ENCODE peak calls at places on chromosomes 12 and 14, in eight cellular contexts. D is HTR-8/SVneo; H is tibial artery; O is stimulated activated CD8-positive, alpha-beta memory T cell treated with anti-CD3 and anti-CD28 coated beads, Interleukin-15, amount 100 ng/mL, for 4 hours; W is nephron progenitor cell; I is HEK293T; K is H7; T is fibroblast of lung. A is an unnamed sample.

GRCh38 chr12:116759783-116760581 is 21.9 kb downstream of the RNFT2 start:
- DNase-seq in D (no peak), H (peak), O (peak), W (peak), I (no peak), K (peak), T (no peak), A (peak)

GRCh38 chr12:123983822-123984485 is 10.9 kb downstream of the ZNF664 start:
- DNase-seq in D (peak), H (peak), O (no peak), W (peak), I (peak), K (peak), T (peak), A (no peak)

GRCh38 chr14:70186826-70187483 is 1.8 kb downstream of the SLC8A3 start:
- DNase-seq in D (peak), H (no peak), O (no peak), W (peak), I (no peak), K (peak), T (peak), A (no peak)

GRCh38 chr12:51721281-51721940 is 127.1 kb downstream of the FIGNL2 start:
- DNase-seq in D (no peak), H (peak), O (no peak), W (peak), I (no peak), K (peak), T (peak), A (peak)

GRCh38 chr14:32648434-32648833 is 290.2 kb upstream of the NPAS3 start:
- DNase-seq in D (no peak), H (no peak), O (no peak), W (no peak), I (no peak), K (no peak), T (peak), A (no peak)

GRCh38 chr14:53842938-53843337 is 113.7 kb downstream of the BMP4 start:
- DNase-seq in D (peak), H (no peak), O (no peak), W (no peak), I (no peak), K (no peak), T (no peak), A (no peak)

GRCh38 chr14:91693342-91693741 is 38.5 kb downstream of the CATSPERB start:
- DNase-seq in D (no peak), H (no peak), O (no peak), W (no peak), I (no peak), K (no peak), T (no peak), A (no peak)

GRCh38 chr12:120254809-120255208 is 10.7 kb downstream of the PXN start:
- DNase-seq in D (no peak), H (no peak), O (no peak), W (no peak), I (no peak), K (no peak), T (no peak), A (no peak)

GRCh38 chr12:5872745-5873144 is 72.3 kb downstream of the ANO2 start:
- DNase-seq in D (peak), H (no peak), O (no peak), W (peak), I (peak), K (no peak), T (peak), A (no peak)

GRCh38 chr14:36784541-36784940 is 122.9 kb downstream of the PAX9 start:
- DNase-seq in D (no peak), H (no peak), O (no peak), W (no peak), I (no peak), K (no peak), T (no peak), A (no peak)

GRCh38 chr14:87483651-87484260 is 509.2 kb downstream of the GALC start:
- DNase-seq in D (no peak), H (no peak), O (no peak), W (no peak), I (no peak), K (no peak), T (peak), A (no peak)

GRCh38 chr12:71848212-71848611 is 8.7 kb downstream of the TBC1D15 start:
- DNase-seq in D (no peak), H (no peak), O (no peak), W (no peak), I (no peak), K (no peak), T (no peak), A (no peak)